ENCODE peak calls at places on chromosomes 11 and 22, in six cellular contexts. Z, A, H, O, X and N are unnamed samples.

GRCh38 chr11:12278766-12279671 is 98.4 kb upstream of the PARVA start:
- DNase-seq in Z (no peak), A (no peak), H (no peak), O (no peak), X (peak; percentile 14), N (no peak)

GRCh38 chr22:46165975-46166374 is 15.6 kb downstream of the PPARA start:
- DNase-seq in Z (no peak), A (no peak), H (no peak), O (no peak), X (no peak), N (no peak)

GRCh38 chr11:111819161-111820058 is 52.0 kb downstream of the ALG9 start:
- DNase-seq in Z (no peak), A (no peak), H (no peak), O (no peak), X (no peak), N (no peak)

GRCh38 chr11:86497310-86497709 is 122.6 kb downstream of the CCDC81 start:
- DNase-seq in Z (no peak), A (no peak), H (no peak), O (no peak), X (no peak), N (no peak)

GRCh38 chr22:49427341-49427740 is 400.3 kb downstream of the BRD1 start:
- DNase-seq in Z (no peak), A (no peak), H (no peak), O (no peak), X (no peak), N (no peak)

GRCh38 chr11:114185436-114185835 is 110.8 kb upstream of the NNMT start:
- DNase-seq in Z (no peak), A (no peak), H (no peak), O (no peak), X (no peak), N (no peak)

GRCh38 chr22:30206964-30207363 is 39.6 kb downstream of the LIF start:
- DNase-seq in Z (no peak), A (peak; percentile 71), H (peak; percentile 86), O (no peak), X (no peak), N (peak; percentile 88)

GRCh38 chr11:34624069-34624468 is 3.2 kb downstream of the EHF start:
- DNase-seq in Z (no peak), A (no peak), H (no peak), O (no peak), X (peak; percentile 62), N (no peak)

GRCh38 chr22:44448271-44448780 is 49.7 kb downstream of the RTL6 start:
- DNase-seq in Z (no peak), A (no peak), H (peak; percentile 24), O (no peak), X (no peak), N (no peak)

GRCh38 chr11:87970762-87971161 is 204.5 kb downstream of the RAB38 start:
- DNase-seq in Z (no peak), A (no peak), H (no peak), O (no peak), X (no peak), N (peak; percentile 3)

GRCh38 chr22:45248832-45249561 is 8.3 kb upstream of the KIAA0930 start:
- DNase-seq in Z (no peak), A (no peak), H (no peak), O (no peak), X (no peak), N (no peak)

GRCh38 chr11:119741369-119742262 is 12.6 kb upstream of the NECTIN1 start:
- DNase-seq in Z (peak; percentile 54), A (peak; percentile 82), H (no peak), O (peak; percentile 48), X (peak; percentile 82), N (peak; percentile 65)